ENCODE peak calls at places on chromosomes 16 and 17, in six cellular contexts. Q is heart left ventricle, Y is endothelial cell of umbilical vein, N is A549, O is lower leg skin, E is uterus. Z is an unnamed sample.

GRCh38 chr17:54899201-54899600 is 1.5 kb upstream of the TOM1L1 start:
- DNase-seq in Q (no peak), Y (no peak), N (no peak), O (no peak), E (no peak), Z (no peak)

GRCh38 chr16:29804455-29805231 is 1.7 kb upstream of the MAZ start:
- DNase-seq in Q (no peak), Y (peak), N (no peak), O (peak), E (peak), Z (no peak)

GRCh38 chr17:29618272-29619065 is 4.2 kb downstream of the CORO6 start:
- DNase-seq in Q (no peak), Y (no peak), N (no peak), O (no peak), E (no peak), Z (no peak)

GRCh38 chr16:46897471-46897870 is 13.3 kb downstream of the GPT2 start:
- DNase-seq in Q (no peak), Y (no peak), N (no peak), O (no peak), E (no peak), Z (no peak)

GRCh38 chr16:50001144-50001543 is 23.9 kb upstream of the CNEP1R1 start:
- DNase-seq in Q (no peak), Y (no peak), N (no peak), O (no peak), E (no peak), Z (no peak)

GRCh38 chr17:48258317-48258716 is 150.8 kb downstream of the SNX11 start:
- DNase-seq in Q (no peak), Y (no peak), N (no peak), O (no peak), E (no peak), Z (peak)

GRCh38 chr17:38844261-38844757 is 9.2 kb downstream of the RPL23 start:
- DNase-seq in Q (no peak), Y (no peak), N (no peak), O (no peak), E (no peak), Z (no peak)

GRCh38 chr16:27681681-27682080 is 131.7 kb downstream of the KATNIP start:
- DNase-seq in Q (no peak), Y (no peak), N (no peak), O (no peak), E (no peak), Z (no peak)

GRCh38 chr16:73545713-73546112 is 497.8 kb upstream of the ZFHX3 start:
- DNase-seq in Q (no peak), Y (no peak), N (no peak), O (no peak), E (no peak), Z (no peak)

GRCh38 chr16:89822188-89823086 is 5.8 kb upstream of the SPIRE2 start:
- DNase-seq in Q (no peak), Y (no peak), N (no peak), O (no peak), E (no peak), Z (no peak)

GRCh38 chr16:81443688-81444447 is 740 bp upstream of the CMIP start:
- DNase-seq in Q (peak), Y (no peak), N (no peak), O (peak), E (peak), Z (peak)

GRCh38 chr17:50523208-50523607 is 9.3 kb upstream of the EPN3 start:
- DNase-seq in Q (no peak), Y (no peak), N (no peak), O (no peak), E (no peak), Z (no peak)

GRCh38 chr17:22669721-22670120 is 977.4 kb downstream of the KCNJ18 start:
- DNase-seq in Q (no peak), Y (no peak), N (no peak), O (no peak), E (no peak), Z (no peak)

GRCh38 chr17:28344435-28344901 is 8.9 kb downstream of the TNFAIP1 start:
- DNase-seq in Q (no peak), Y (no peak), N (no peak), O (no peak), E (no peak), Z (no peak)

GRCh38 chr17:71349908-71350600 is 770.8 kb upstream of the SOX9 start:
- DNase-seq in Q (no peak), Y (no peak), N (no peak), O (no peak), E (no peak), Z (no peak)

GRCh38 chr16:58109881-58110280 is 19.3 kb downstream of the CFAP20 start:
- DNase-seq in Q (no peak), Y (no peak), N (no peak), O (no peak), E (no peak), Z (no peak)

DNA sequence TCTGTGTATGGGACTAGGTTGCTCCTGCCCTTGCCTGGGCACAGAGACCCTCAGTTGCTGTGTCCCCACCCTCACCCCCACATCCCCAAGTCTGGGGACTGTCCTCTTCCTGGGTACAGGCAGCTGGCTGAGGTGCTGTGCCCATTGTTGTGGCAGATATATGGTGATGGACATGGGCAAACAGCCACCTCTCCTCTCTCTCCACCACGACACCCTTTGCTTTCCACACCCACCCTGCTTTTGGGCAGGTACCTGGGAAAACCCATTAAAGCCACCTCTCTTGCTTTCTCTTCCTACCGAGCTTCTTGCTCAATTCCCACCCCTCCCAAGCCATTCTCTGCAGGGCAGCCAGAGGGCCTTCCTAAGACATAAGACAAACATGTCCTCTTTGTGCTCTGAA is 21.7 kb downstream of the TRPV2 start:
- DNase-seq in Q (no peak), Y (no peak), N (no peak), O (no peak), E (no peak), Z (no peak)
- TF ChIP-seq POLR2A in Q (no peak), Y (no peak), N (no peak), O (no peak), E (no peak), Z (no peak)

GRCh38 chr17:39867084-39867890 is 715 bp upstream of the ZPBP2 start:
- DNase-seq in Q (no peak), Y (no peak), N (no peak), O (no peak), E (no peak), Z (no peak)

GRCh38 chr17:39870776-39871175 is 2.8 kb downstream of the ZPBP2 start:
- DNase-seq in Q (no peak), Y (no peak), N (no peak), O (no peak), E (no peak), Z (no peak)

GRCh38 chr17:39867891-39868553 is at the start of gene ZPBP2:
- DNase-seq in Q (no peak), Y (no peak), N (no peak), O (no peak), E (no peak), Z (no peak)

GRCh38 chr17:39868554-39868942 is 546 bp downstream of the ZPBP2 start:
- DNase-seq in Q (no peak), Y (no peak), N (no peak), O (no peak), E (no peak), Z (no peak)

DNA sequence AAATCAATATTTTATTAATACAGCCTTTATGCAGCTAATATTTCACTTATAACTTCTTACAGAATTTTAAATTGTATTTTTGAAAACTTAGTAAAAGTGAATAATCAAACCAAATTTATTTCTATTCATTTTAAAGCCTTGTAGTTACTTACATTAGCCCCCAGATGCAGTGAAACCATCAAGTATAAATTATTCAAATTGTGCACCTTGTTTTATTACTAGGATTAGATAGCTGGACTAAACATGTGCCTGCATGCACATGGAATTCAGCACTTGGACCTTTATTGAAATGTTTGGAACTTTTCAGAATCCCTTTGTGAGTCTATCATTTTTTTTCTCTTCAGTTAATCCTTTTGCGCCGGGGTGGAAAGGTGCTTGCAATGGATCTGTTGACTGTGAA is 4.7 kb downstream of the ZPBP2 start:
- DNase-seq in Q (no peak), Y (peak), N (no peak), O (no peak), E (no peak), Z (peak)
- TF ChIP-seq POLR2A in Q (no peak), Y (no peak), N (no peak), O (no peak), E (no peak), Z (no peak)

GRCh38 chr17:76079577-76080206 is 710 bp downstream of the ZACN start:
- DNase-seq in Q (no peak), Y (no peak), N (no peak), O (no peak), E (no peak), Z (no peak)
- TF ChIP-seq POLR2A in Q (no peak), Y (no peak), N (peak), O (no peak), E (no peak), Z (peak)

GRCh38 chr17:1490643-1491405 is 1.7 kb downstream of the MYO1C start:
- DNase-seq in Q (peak), Y (peak), N (peak), O (peak), E (peak), Z (peak)
- TF ChIP-seq POLR2A in Q (peak), Y (peak), N (peak), O (no peak), E (peak), Z (peak)

Z was measured in erythroblast.